ENCODE peak calls at places on chromosome 14, in nine cellular contexts. I is Peyer's patch, K is testis, M is HCT116, V is A549, E is tibial nerve, L is IMR-90, S is heart left ventricle, J is HepG2. T is an unnamed sample.
A peak's percentile ranks its signal among the peaks of the same experiment; 100 is the strongest.

GRCh38 chr14:67416810-67417209 is 4.8 kb upstream of the PLEK2 start:
- DNase-seq in I (no peak), M (no peak), V (no peak), S (no peak), E (no peak), J (no peak), K (no peak), L (no peak), T (no peak)

GRCh38 chr14:53613404-53614253 is 343.0 kb downstream of the BMP4 start:
- DNase-seq in K (no peak), L (peak; percentile 90), V (peak; percentile 89), M (peak; percentile 86), I (peak; percentile 76), E (no peak), S (no peak), J (peak; percentile 100), T (peak; percentile 8)

GRCh38 chr14:55191101-55191880 is at the start of gene DLGAP5:
- DNase-seq in S (peak; percentile 94), I (peak; percentile 94), M (peak; percentile 97), K (peak; percentile 98), L (peak; percentile 94), E (peak; percentile 81), J (peak; percentile 98), V (peak; percentile 96), T (peak; percentile 95)

GRCh38 chr14:69161590-69161989 is 8.7 kb upstream of the DCAF5 start:
- DNase-seq in V (no peak), M (no peak), K (no peak), I (no peak), J (no peak), L (no peak), E (no peak), S (no peak), T (no peak)

GRCh38 chr14:21058903-21059302 is 1.3 kb downstream of the RNASE8 start:
- DNase-seq in E (no peak), I (no peak), K (no peak), L (no peak), M (no peak), V (no peak), J (no peak), S (no peak), T (no peak)

GRCh38 chr14:91636604-91637003 is 95.3 kb downstream of the CATSPERB start:
- DNase-seq in M (no peak), I (no peak), K (no peak), V (no peak), J (no peak), S (no peak), L (no peak), E (no peak), T (no peak)

GRCh38 chr14:32192712-32193373 is 9.0 kb upstream of the RNU6-7 start:
- DNase-seq in I (no peak), L (no peak), V (no peak), M (no peak), J (no peak), K (no peak), E (no peak), S (no peak), T (no peak)

GRCh38 chr14:60805881-60806569 is 71.5 kb downstream of the MNAT1 start:
- DNase-seq in S (no peak), I (no peak), J (no peak), E (no peak), V (no peak), K (no peak), L (peak; percentile 63), M (no peak), T (no peak)

GRCh38 chr14:96893966-96894622 is 96.9 kb downstream of the VRK1 start:
- DNase-seq in V (no peak), I (no peak), E (no peak), J (no peak), L (no peak), K (no peak), M (no peak), S (no peak), T (no peak)

GRCh38 chr14:68771631-68772030 is 21.2 kb downstream of the ZFP36L1 start:
- DNase-seq in M (no peak), S (peak; percentile 70), L (no peak), V (no peak), I (no peak), K (no peak), E (no peak), J (no peak), T (peak; percentile 51)

GRCh38 chr14:69105326-69105725 is 47.6 kb downstream of the DCAF5 start:
- DNase-seq in J (no peak), V (no peak), I (no peak), K (no peak), M (peak; percentile 13), S (no peak), E (no peak), L (peak; percentile 79), T (no peak)

DNA sequence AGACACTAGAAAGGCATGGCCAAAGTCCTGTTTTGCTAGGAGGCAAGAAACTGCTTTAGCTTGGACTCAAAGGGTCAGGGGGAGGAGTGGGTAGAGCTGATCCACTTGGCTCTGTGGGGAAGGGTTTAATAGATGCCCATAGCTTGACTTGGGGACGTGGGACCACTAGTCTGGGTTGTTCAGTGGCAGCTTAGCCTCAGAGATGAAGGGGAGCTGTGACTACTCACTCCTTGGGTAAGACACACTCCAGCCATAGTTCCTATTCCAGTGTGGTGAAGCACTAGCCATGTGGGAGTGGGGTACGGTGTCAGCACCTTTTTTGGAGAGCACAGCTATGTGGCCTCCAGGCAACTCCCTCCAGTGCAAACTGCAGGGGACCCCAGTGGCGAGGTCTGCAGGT is 257.3 kb downstream of the TMEM121 start:
- DNase-seq in J (no peak), E (no peak), V (no peak), L (no peak), M (no peak), S (no peak), I (no peak), K (no peak), T (no peak)
- H3K9me3 ChIP-seq in J (peaks cover 22% of the 10 kb centered on the region), E (no peaks in the 10 kb centered on the region), V (peaks cover 5% of the 10 kb centered on the region), L (peaks cover 24% of the 10 kb centered on the region), M (peaks cover 7% of the 10 kb centered on the region), S (peaks cover 47% of the 10 kb centered on the region), I (peaks cover 15% of the 10 kb centered on the region), K (no peaks in the 10 kb centered on the region), T (peaks cover 4% of the 10 kb centered on the region)

DNA sequence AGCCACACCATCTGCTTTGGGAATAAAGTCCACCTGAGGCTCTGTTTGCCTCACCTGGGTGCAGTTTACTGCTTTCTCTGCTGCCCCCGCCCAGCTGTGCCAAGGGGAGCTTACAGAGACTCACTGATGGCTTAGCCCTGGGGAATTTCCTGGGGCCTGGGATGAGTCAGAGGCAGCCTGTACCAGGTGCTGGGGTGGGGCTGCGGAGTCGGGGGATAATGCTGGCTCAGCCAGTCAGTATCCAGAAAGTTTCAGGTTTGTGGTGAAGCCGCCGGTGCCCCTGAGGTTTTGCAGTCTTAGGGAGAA is 22.3 kb downstream of the PLEKHG3 start:
- DNase-seq in J (no peak), M (peak; percentile 66), V (peak; percentile 82), L (peak; percentile 60), S (no peak), I (peak; percentile 90), K (no peak), E (no peak), T (no peak)
- H3K4me1 ChIP-seq in J (peaks cover 32% of the 10 kb centered on the region), M (peaks cover 57% of the 10 kb centered on the region), V (peaks cover 62% of the 10 kb centered on the region), L (peaks cover 2% of the 10 kb centered on the region), S (peaks cover 52% of the 10 kb centered on the region), I (no peaks in the 10 kb centered on the region), K (peaks cover 33% of the 10 kb centered on the region), E (peaks cover 67% of the 10 kb centered on the region), T (no peaks in the 10 kb centered on the region)

GRCh38 chr14:105938055-105938863 is 411.9 kb downstream of the TMEM121 start:
- DNase-seq in V (no peak), I (no peak), S (no peak), M (no peak), J (no peak), E (no peak), L (no peak), K (no peak), T (no peak)

GRCh38 chr14:105938959-105939358 is 412.6 kb downstream of the TMEM121 start:
- DNase-seq in I (no peak), E (no peak), V (no peak), M (no peak), K (no peak), J (no peak), S (no peak), L (no peak), T (no peak)

GRCh38 chr14:105939810-105940508 is 413.6 kb downstream of the TMEM121 start:
- DNase-seq in V (no peak), I (peak; percentile 39), K (no peak), M (no peak), L (no peak), E (no peak), S (no peak), J (no peak), T (no peak)

GRCh38 chr14:105935384-105935783 is 409.0 kb downstream of the TMEM121 start:
- DNase-seq in M (no peak), J (no peak), S (no peak), I (no peak), E (no peak), V (no peak), K (no peak), L (no peak), T (peak; percentile 2)

DNA sequence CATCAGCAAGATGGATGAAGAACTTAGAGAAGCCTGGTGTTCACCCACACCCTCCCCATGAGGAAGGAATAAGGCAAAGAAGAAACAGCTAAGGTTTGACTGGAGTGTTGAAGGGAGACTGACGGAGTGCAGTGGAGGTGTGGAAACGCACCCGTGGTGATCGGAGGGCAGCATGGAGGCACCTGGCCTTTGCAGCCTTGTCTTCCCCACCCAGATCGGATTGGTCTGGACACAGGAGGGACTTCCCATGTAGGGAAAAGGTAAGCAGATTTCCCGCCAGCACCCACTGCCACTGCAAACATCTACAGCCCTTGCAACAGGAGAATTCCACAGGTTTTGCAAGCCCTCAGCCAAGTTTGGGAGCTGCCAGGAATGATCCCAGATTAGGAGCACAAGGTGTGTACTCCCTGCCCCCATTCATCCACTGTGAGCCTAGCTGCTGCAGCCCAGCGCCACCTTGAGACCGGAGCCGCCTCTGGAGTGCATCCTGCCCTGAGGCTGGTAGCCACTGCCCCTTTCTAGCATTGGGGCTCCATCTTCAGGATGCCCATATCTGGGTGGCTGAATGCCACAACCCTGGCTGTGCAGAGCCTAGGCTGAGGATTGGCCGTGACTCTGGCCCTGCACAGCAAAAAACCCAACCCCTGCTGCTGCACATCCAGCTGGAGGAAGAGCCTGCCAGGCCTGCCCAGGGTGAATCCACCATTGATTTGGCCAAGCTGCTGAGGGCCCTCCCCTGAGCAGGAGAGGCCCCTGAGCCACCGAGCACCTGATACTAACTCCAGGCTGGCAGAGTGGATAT is 411.1 kb downstream of the TMEM121 start:
- DNase-seq in S (no peak), M (no peak), V (no peak), K (no peak), I (peak; percentile 35), L (no peak), E (no peak), J (no peak), T (no peak)
- TF ChIP-seq POLR2A in S (no peak), M (no peak), V (no peak), K (no peak), I (no peak), L (no peak), E (no peak), J (no peak), T (no peak)

GRCh38 chr14:106691601-106692291 is 1165.4 kb downstream of the TMEM121 start:
- DNase-seq in V (no peak), L (no peak), M (no peak), I (no peak), K (peak; percentile 83), E (no peak), S (peak; percentile 30), J (peak; percentile 8), T (peak; percentile 14)

GRCh38 chr14:106690333-106690891 is 1164.0 kb downstream of the TMEM121 start:
- DNase-seq in E (no peak), M (no peak), S (no peak), V (no peak), I (no peak), J (no peak), L (no peak), K (no peak), T (no peak)

GRCh38 chr14:106694638-106695393 is 1168.4 kb downstream of the TMEM121 start:
- DNase-seq in I (peak; percentile 59), V (no peak), E (no peak), J (no peak), K (peak; percentile 70), S (peak; percentile 35), M (no peak), L (no peak), T (peak; percentile 17)
- H3K9me3 ChIP-seq in I (no peaks in the 10 kb centered on the region), V (no peaks in the 10 kb centered on the region), E (no peaks in the 10 kb centered on the region), J (peaks cover 11% of the 10 kb centered on the region), K (no peaks in the 10 kb centered on the region), S (no peaks in the 10 kb centered on the region), M (peaks cover 10% of the 10 kb centered on the region), L (peaks cover 11% of the 10 kb centered on the region), T (no peaks in the 10 kb centered on the region)